ENCODE peak calls at places on chromosomes 4 and X, in eight cellular contexts. G is GM23248; X is Jurkat, Clone E6-1; C is IMR-90; A is foreskin fibroblast; S is AG10803; L is keratinocyte; K is pancreas. P is an unnamed sample.

GRCh38 chr4:139266583-139267257 is 13.3 kb downstream of the MGARP start:
- DNase-seq in G (peak; percentile 81), X (peak; percentile 65), C (peak; percentile 86), A (peak; percentile 94), S (peak; percentile 70), L (no peak), K (no peak), P (peak; percentile 75)

GRCh38 chr4:153332936-153333335 is 11.6 kb upstream of the MND1 start:
- DNase-seq in G (peak; percentile 65), X (no peak), C (peak; percentile 69), A (peak; percentile 66), S (peak; percentile 36), L (no peak), K (no peak), P (no peak)

GRCh38 chrX:47576021-47576898 is 6.0 kb upstream of the TIMP1 start:
- DNase-seq in G (no peak), X (no peak), C (no peak), A (no peak), S (no peak), L (no peak), K (no peak), P (no peak)

GRCh38 chrX:110732274-110732673 is 63.3 kb downstream of the CHRDL1 start:
- DNase-seq in G (no peak), X (no peak), C (no peak), A (peak; percentile 23), S (no peak), L (no peak), K (no peak), P (no peak)

GRCh38 chr4:151199496-151200190 is 77.3 kb upstream of the PRSS48 start:
- DNase-seq in G (peak; percentile 60), X (no peak), C (no peak), A (peak; percentile 68), S (peak; percentile 50), L (no peak), K (no peak), P (no peak)

GRCh38 chr4:180356766-180357165 is 1886.4 kb upstream of the TENM3 start:
- DNase-seq in G (no peak), X (no peak), C (no peak), A (no peak), S (no peak), L (no peak), K (no peak), P (no peak)

GRCh38 chr4:153440475-153440874 is 25.7 kb upstream of the TMEM131L start:
- DNase-seq in G (no peak), X (no peak), C (no peak), A (no peak), S (no peak), L (no peak), K (no peak), P (no peak)

GRCh38 chr4:80521438-80521837 is 185.9 kb downstream of the CFAP299 start:
- DNase-seq in G (no peak), X (no peak), C (no peak), A (no peak), S (no peak), L (no peak), K (no peak), P (no peak)

GRCh38 chrX:9337056-9337455 is 127.8 kb upstream of the TBL1X start:
- DNase-seq in G (peak; percentile 76), X (no peak), C (peak; percentile 79), A (peak; percentile 80), S (peak; percentile 76), L (no peak), K (no peak), P (no peak)

GRCh38 chrX:11756354-11757318 is 1.4 kb upstream of the MSL3 start:
- DNase-seq in G (peak; percentile 58), X (no peak), C (no peak), A (peak; percentile 75), S (no peak), L (no peak), K (no peak), P (no peak)

GRCh38 chr4:138981930-138982390 is 33.6 kb upstream of the NOCT start:
- DNase-seq in G (peak; percentile 71), X (no peak), C (peak; percentile 74), A (peak; percentile 85), S (peak; percentile 63), L (no peak), K (no peak), P (no peak)

GRCh38 chr4:20618010-20618409 is 82.2 kb upstream of the PACRGL start:
- DNase-seq in G (no peak), X (no peak), C (no peak), A (peak; percentile 33), S (peak; percentile 70), L (no peak), K (no peak), P (peak; percentile 35)

GRCh38 chr4:3322059-3322550 is 29.3 kb downstream of the RGS12 start:
- DNase-seq in G (peak; percentile 69), X (no peak), C (peak; percentile 46), A (peak; percentile 72), S (peak; percentile 53), L (no peak), K (peak; percentile 43), P (no peak)

GRCh38 chrX:107014927-107015326 is 14.9 kb upstream of the MORC4 start:
- DNase-seq in G (peak; percentile 58), X (no peak), C (no peak), A (peak; percentile 4), S (peak; percentile 80), L (no peak), K (no peak), P (no peak)

GRCh38 chr4:119984998-119985397 is 81.7 kb downstream of the MAD2L1 start:
- DNase-seq in G (no peak), X (no peak), C (no peak), A (peak; percentile 30), S (no peak), L (no peak), K (no peak), P (no peak)
- H3K4me3 ChIP-seq in G (no peak overlapping the region), X (no peak overlapping the region), C (no peak overlapping the region), A (no peak overlapping the region), S (no peak overlapping the region), L (no peak overlapping the region), K (no peak overlapping the region), P (no peak overlapping the region)

GRCh38 chrX:118974088-118974907 is at the start of gene LONRF3:
- DNase-seq in G (peak; percentile 70), X (no peak), C (peak; percentile 3), A (peak; percentile 66), S (peak; percentile 29), L (no peak), K (peak; percentile 82), P (no peak)

GRCh38 chrX:118974908-118975671 is 672 bp downstream of the LONRF3 start:
- DNase-seq in G (peak; percentile 53), X (no peak), C (no peak), A (peak; percentile 37), S (no peak), L (no peak), K (peak; percentile 72), P (no peak)

GRCh38 chrX:118975831-118976598 is 1.6 kb downstream of the LONRF3 start:
- DNase-seq in G (peak; percentile 50), X (no peak), C (peak; percentile 3), A (peak; percentile 56), S (peak; percentile 15), L (no peak), K (peak; percentile 85), P (no peak)

GRCh38 chrX:118971552-118971951 is 2.9 kb upstream of the LONRF3 start:
- DNase-seq in G (no peak), X (no peak), C (no peak), A (no peak), S (no peak), L (no peak), K (no peak), P (no peak)

DNA sequence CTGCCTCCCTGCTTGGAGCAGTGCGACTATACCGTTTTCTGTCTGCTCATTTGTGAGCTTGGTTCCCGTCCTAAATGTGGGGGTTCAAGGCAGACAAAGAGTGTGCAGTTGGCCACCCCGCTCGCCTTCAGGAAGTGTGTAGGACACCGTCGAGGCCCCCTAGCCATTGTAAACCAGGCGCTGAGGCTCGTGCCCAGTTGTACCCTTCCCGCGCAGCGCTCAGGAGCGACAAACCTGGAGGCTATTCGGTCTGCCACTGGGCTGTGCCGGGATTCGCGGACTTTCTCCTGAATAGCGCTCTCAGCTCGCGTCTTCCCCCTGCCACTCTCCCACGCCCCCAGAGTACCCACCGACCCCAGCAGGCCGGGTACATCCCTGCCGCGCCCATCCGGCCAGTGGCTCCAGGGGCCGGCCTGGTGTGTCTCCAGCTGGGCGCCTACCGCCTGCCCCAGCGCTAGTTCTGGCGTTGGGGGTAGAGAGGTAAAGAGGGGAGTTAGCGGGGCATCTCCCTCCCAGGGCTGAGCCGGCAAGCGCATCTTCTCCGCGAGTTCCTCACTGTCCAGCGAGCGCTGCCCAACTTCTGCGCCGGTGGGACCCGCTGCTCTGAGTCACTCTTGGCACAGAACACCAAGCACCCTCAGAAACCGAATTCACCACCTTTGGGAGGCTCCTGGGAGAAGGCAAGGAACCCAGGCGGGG is 880 bp upstream of the LONRF3 start:
- DNase-seq in G (peak; percentile 32), X (no peak), C (no peak), A (peak; percentile 9), S (no peak), L (no peak), K (peak; percentile 64), P (no peak)
- H3K4me3 ChIP-seq in G (no peak overlapping the region), X (no peak overlapping the region), C (no peak overlapping the region), A (no peak overlapping the region), S (no peak overlapping the region), L (no peak overlapping the region), K (peak overlapping the region; percentile 52), P (no peak overlapping the region)

GRCh38 chr4:15478724-15479088 is 9.0 kb downstream of the CC2D2A start:
- DNase-seq in G (no peak), X (no peak), C (no peak), A (no peak), S (no peak), L (no peak), K (no peak), P (no peak)

GRCh38 chr4:15479913-15480185 is 10.2 kb downstream of the CC2D2A start:
- DNase-seq in G (peak; percentile 75), X (no peak), C (peak; percentile 91), A (peak; percentile 71), S (peak; percentile 25), L (no peak), K (no peak), P (peak; percentile 19)

GRCh38 chr4:15482346-15482745 is 12.7 kb downstream of the CC2D2A start:
- DNase-seq in G (no peak), X (no peak), C (no peak), A (no peak), S (no peak), L (no peak), K (no peak), P (no peak)

GRCh38 chr4:15476396-15476795 is 6.7 kb downstream of the CC2D2A start:
- DNase-seq in G (no peak), X (no peak), C (no peak), A (no peak), S (no peak), L (no peak), K (no peak), P (no peak)

GRCh38 chr4:15479089-15479912 is 9.6 kb downstream of the CC2D2A start:
- DNase-seq in G (peak; percentile 92), X (peak; percentile 28), C (peak; percentile 89), A (peak; percentile 92), S (peak; percentile 82), L (peak; percentile 19), K (peak; percentile 52), P (peak; percentile 56)
- H3K4me3 ChIP-seq in G (peak overlapping the region; percentile 74), X (no peak overlapping the region), C (peak overlapping the region; percentile 48), A (peak overlapping the region; percentile 76), S (peak overlapping the region; percentile 67), L (peak overlapping the region; percentile 77), K (peak overlapping the region; percentile 49), P (peak overlapping the region; percentile 49)

DNA sequence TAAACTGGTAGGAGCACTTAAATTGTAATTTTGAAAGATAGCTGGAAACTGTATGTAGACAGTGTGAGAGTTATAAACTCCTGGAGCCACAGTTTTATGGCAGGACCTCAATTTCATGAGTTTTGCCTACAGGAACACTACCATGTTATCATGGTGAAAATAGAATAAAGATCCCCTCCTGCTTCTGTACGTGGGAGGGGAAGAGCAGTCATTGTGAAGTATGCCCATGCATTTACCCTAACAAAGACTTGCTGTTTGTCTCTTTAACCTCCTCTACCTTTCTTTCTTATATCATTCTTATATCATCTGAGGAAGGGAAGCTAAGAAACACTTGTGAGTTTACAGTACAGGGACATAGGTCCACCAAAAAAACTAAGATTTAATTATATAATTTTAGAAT is 327.0 kb downstream of the PCDH10 start:
- DNase-seq in G (no peak), X (no peak), C (no peak), A (no peak), S (no peak), L (no peak), K (no peak), P (no peak)
- H3K4me3 ChIP-seq in G (no peak overlapping the region), X (no peak overlapping the region), C (no peak overlapping the region), A (no peak overlapping the region), S (no peak overlapping the region), L (no peak overlapping the region), K (no peak overlapping the region), P (no peak overlapping the region)